ENCODE peak calls at places on chromosomes 2 and 18, in four cellular contexts. D is MV-4-11, Y is ecto neural progenitor cell, I is kidney. K is an unnamed sample.

GRCh38 chr2:156445311-156446218 is 9.4 kb downstream of the GPD2 start:
- DNase-seq in I (no peak), Y (no peak), D (peak), K (no peak)

GRCh38 chr2:9407363-9407811 is 15.9 kb downstream of the ITGB1BP1 start:
- DNase-seq in Y (no peak), D (no peak), I (no peak), K (no peak)

GRCh38 chr18:78295271-78295670 is 684.3 kb upstream of the SALL3 start:
- DNase-seq in D (no peak), Y (no peak), I (no peak), K (no peak)

GRCh38 chr2:10560626-10561025 is 112.5 kb upstream of the ODC1 start:
- DNase-seq in I (no peak), Y (no peak), D (no peak), K (no peak)

GRCh38 chr2:118856978-118857676 is 9.7 kb upstream of the EN1 start:
- DNase-seq in D (no peak), Y (peak), I (no peak), K (no peak)

GRCh38 chr18:63823516-63824219 is 48.5 kb downstream of the SERPINB7 start:
- DNase-seq in D (peak), I (no peak), Y (no peak), K (peak)

GRCh38 chr2:122023059-122023879 is 267.8 kb downstream of the TSN start:
- DNase-seq in I (no peak), D (no peak), Y (no peak), K (peak)

GRCh38 chr18:13159579-13159978 is 59.0 kb upstream of the LDLRAD4 start:
- DNase-seq in Y (no peak), I (no peak), D (peak), K (peak)

GRCh38 chr2:136107238-136108033 is 10.5 kb downstream of the CXCR4 start:
- DNase-seq in I (no peak), Y (no peak), D (no peak), K (no peak)

GRCh38 chr2:19733390-19733789 is 168.4 kb downstream of the TTC32 start:
- DNase-seq in I (no peak), D (no peak), Y (no peak), K (no peak)

GRCh38 chr2:30185175-30185574 is 38.4 kb downstream of the YPEL5 start:
- DNase-seq in D (peak), I (no peak), Y (no peak), K (no peak)

GRCh38 chr18:22348521-22349316 is 69.0 kb downstream of the CTAGE1 start:
- DNase-seq in Y (peak), D (no peak), I (peak), K (no peak)

GRCh38 chr2:175036582-175037018 is 31.4 kb upstream of the CHN1 start:
- DNase-seq in I (no peak), Y (no peak), D (peak), K (peak)

GRCh38 chr2:104932243-104932642 is 78.3 kb downstream of the POU3F3 start:
- DNase-seq in D (no peak), I (no peak), Y (no peak), K (no peak)

GRCh38 chr2:1052671-1053270 is 102.1 kb downstream of the SNTG2 start:
- DNase-seq in Y (no peak), I (no peak), D (no peak), K (no peak)

GRCh38 chr2:185531721-185532120 is 206.9 kb upstream of the FSIP2 start:
- DNase-seq in I (no peak), D (no peak), Y (no peak), K (no peak)

GRCh38 chr2:125680809-125681208 is 975.1 kb upstream of the GYPC start:
- DNase-seq in Y (no peak), D (no peak), I (no peak), K (no peak)

GRCh38 chr2:234206738-234207137 is 156.2 kb downstream of the SPP2 start:
- DNase-seq in I (no peak), Y (no peak), D (no peak), K (no peak)

GRCh38 chr2:237471457-237472186 is 15.4 kb upstream of the MLPH start:
- DNase-seq in Y (peak), I (no peak), D (peak), K (peak)

GRCh38 chr2:168060956-168061750 is 186.2 kb downstream of the STK39 start:
- DNase-seq in Y (no peak), I (no peak), D (no peak), K (no peak)

GRCh38 chr18:42807852-42808251 is 307.6 kb downstream of the RIT2 start:
- DNase-seq in I (no peak), Y (no peak), D (no peak), K (no peak)

GRCh38 chr2:140696449-140696848 is 1434.4 kb downstream of the LRP1B start:
- DNase-seq in D (no peak), Y (no peak), I (no peak), K (no peak)

GRCh38 chr18:55228191-55228590 is 268.9 kb upstream of the CCDC68 start:
- DNase-seq in D (peak), I (no peak), Y (peak), K (no peak)

GRCh38 chr2:160087854-160088745 is 25.7 kb upstream of the PLA2R1 start:
- DNase-seq in D (peak), I (no peak), Y (no peak), K (peak)

GRCh38 chr18:50679656-50680055 is 119.8 kb downstream of the MAPK4 start:
- DNase-seq in D (no peak), Y (no peak), I (no peak), K (no peak)